ENCODE peak calls at places on chromosome 20, in seven cellular contexts. One of them, this sample, is unnamed.

GRCh38 chr20:47674145-47674544 is 111.1 kb downstream of the SULF2 start:
- DNase-seq in DMS79: no peak
- DNase-seq in naive thymus-derived CD4-positive, alpha-beta T cell: no peak
- DNase-seq in HAP-1: no peak
- DNase-seq in hippocampal formation: no peak
- DNase-seq in AG10803: no peak
- DNase-seq in cardiac fibroblast: no peak
- DNase-seq in this sample: no peak

GRCh38 chr20:59153355-59153681 is 10.3 kb upstream of the ZNF831 start:
- DNase-seq in naive thymus-derived CD4-positive, alpha-beta T cell: no peak
- DNase-seq in DMS79: no peak
- DNase-seq in HAP-1: no peak
- DNase-seq in hippocampal formation: peak; percentile 75
- DNase-seq in AG10803: peak; percentile 5
- DNase-seq in cardiac fibroblast: no peak
- DNase-seq in this sample: no peak

GRCh38 chr20:38727602-38728236 is 3.4 kb downstream of the SLC32A1 start:
- DNase-seq in hippocampal formation: no peak
- DNase-seq in HAP-1: no peak
- DNase-seq in naive thymus-derived CD4-positive, alpha-beta T cell: peak; percentile 27
- DNase-seq in AG10803: no peak
- DNase-seq in DMS79: no peak
- DNase-seq in cardiac fibroblast: no peak
- DNase-seq in this sample: no peak

GRCh38 chr20:1734269-1734858 is 76.8 kb upstream of the SIRPG start:
- DNase-seq in DMS79: no peak
- DNase-seq in hippocampal formation: peak; percentile 49
- DNase-seq in cardiac fibroblast: no peak
- DNase-seq in naive thymus-derived CD4-positive, alpha-beta T cell: no peak
- DNase-seq in AG10803: peak; percentile 20
- DNase-seq in HAP-1: no peak
- DNase-seq in this sample: no peak

GRCh38 chr20:63163596-63164560 is 52.1 kb downstream of the YTHDF1 start:
- DNase-seq in naive thymus-derived CD4-positive, alpha-beta T cell: no peak
- DNase-seq in AG10803: no peak
- DNase-seq in HAP-1: no peak
- DNase-seq in DMS79: no peak
- DNase-seq in hippocampal formation: peak; percentile 58
- DNase-seq in cardiac fibroblast: no peak
- DNase-seq in this sample: no peak

GRCh38 chr20:43727980-43728590 is 1.3 kb upstream of the GTSF1L start:
- DNase-seq in AG10803: no peak
- DNase-seq in HAP-1: no peak
- DNase-seq in DMS79: no peak
- DNase-seq in cardiac fibroblast: no peak
- DNase-seq in hippocampal formation: no peak
- DNase-seq in naive thymus-derived CD4-positive, alpha-beta T cell: no peak
- DNase-seq in this sample: peak; percentile 69

GRCh38 chr20:53738945-53739798 is 145.5 kb upstream of the ZNF217 start:
- DNase-seq in cardiac fibroblast: no peak
- DNase-seq in HAP-1: no peak
- DNase-seq in AG10803: peak; percentile 29
- DNase-seq in naive thymus-derived CD4-positive, alpha-beta T cell: no peak
- DNase-seq in DMS79: peak; percentile 72
- DNase-seq in hippocampal formation: no peak
- DNase-seq in this sample: peak; percentile 59

GRCh38 chr20:62770916-62771315 is 25.4 kb upstream of the MRGBP start:
- DNase-seq in AG10803: no peak
- DNase-seq in hippocampal formation: no peak
- DNase-seq in DMS79: no peak
- DNase-seq in naive thymus-derived CD4-positive, alpha-beta T cell: no peak
- DNase-seq in HAP-1: no peak
- DNase-seq in cardiac fibroblast: no peak
- DNase-seq in this sample: no peak

This sample was measured in fibroblast of villous mesenchyme.